ENCODE peak calls at places on chromosome 1, in seven cellular contexts. O is activated T-cell treated with anti-CD3 and anti-CD28 coated beads for 1 hour; H is HTR-8/SVneo; F is Right ventricle myocardium superior; T is HCEC 1CT; G is GM12892; E is stimulated activated naive CD4-positive, alpha-beta T cell. V is an unnamed sample.

GRCh38 chr1:233394860-233395717 is 67.6 kb downstream of the MAP3K21 start:
- DNase-seq in O (no peak), H (peak), F (no peak), T (peak), G (no peak), E (no peak), V (peak)

GRCh38 chr1:234938924-234939323 is 189.7 kb downstream of the TOMM20 start:
- DNase-seq in O (no peak), H (no peak), F (no peak), T (no peak), G (no peak), E (no peak), V (no peak)

GRCh38 chr1:98221926-98222325 is 301.1 kb upstream of the DPYD start:
- DNase-seq in O (no peak), H (no peak), F (no peak), T (no peak), G (no peak), E (no peak), V (no peak)

GRCh38 chr1:180360333-180361075 is 130.4 kb downstream of the LHX4 start:
- DNase-seq in O (no peak), H (no peak), F (no peak), T (peak), G (no peak), E (no peak), V (peak)

GRCh38 chr1:119440908-119441307 is 26.0 kb downstream of the HSD3B2 start:
- DNase-seq in O (no peak), H (no peak), F (no peak), T (no peak), G (no peak), E (no peak), V (no peak)

GRCh38 chr1:98387701-98388100 is 273.8 kb upstream of the SNX7 start:
- DNase-seq in O (no peak), H (no peak), F (no peak), T (no peak), G (no peak), E (no peak), V (no peak)

GRCh38 chr1:165842363-165843129 is 15.1 kb downstream of the UCK2 start:
- DNase-seq in O (no peak), H (no peak), F (no peak), T (peak), G (no peak), E (no peak), V (peak)

GRCh38 chr1:203428981-203429599 is 46.5 kb upstream of the PRELP start:
- DNase-seq in O (no peak), H (no peak), F (no peak), T (no peak), G (no peak), E (no peak), V (no peak)

GRCh38 chr1:27992271-27992670 is 32.5 kb downstream of the XKR8 start:
- DNase-seq in O (peak), H (no peak), F (no peak), T (no peak), G (no peak), E (peak), V (no peak)